ENCODE peak calls at places on chromosomes 4 and X, in four cellular contexts. S is breast epithelium, G is cardiac fibroblast, R is tibial nerve. D is an unnamed sample.

GRCh38 chrX:24190500-24191156 is 41.1 kb downstream of the ZFX start:
- DNase-seq in S (no peak), G (peak), R (no peak), D (peak)

GRCh38 chr4:83308672-83309071 is 24.1 kb upstream of the COQ2 start:
- DNase-seq in S (no peak), G (no peak), R (no peak), D (no peak)

GRCh38 chr4:139416073-139416673 is 37.7 kb upstream of the RAB33B start:
- DNase-seq in S (no peak), G (peak), R (no peak), D (peak)

GRCh38 chr4:5639556-5639955 is 68.8 kb downstream of the EVC2 start:
- DNase-seq in S (no peak), G (no peak), R (no peak), D (no peak)

GRCh38 chr4:26303008-26303407 is 17.8 kb upstream of the RBPJ start:
- DNase-seq in S (no peak), G (no peak), R (no peak), D (no peak)

GRCh38 chr4:96739101-96739500 is 899.2 kb downstream of the PDHA2 start:
- DNase-seq in S (no peak), G (no peak), R (no peak), D (no peak)

GRCh38 chr4:145812902-145813301 is 125.7 kb downstream of the ZNF827 start:
- DNase-seq in S (no peak), G (no peak), R (no peak), D (no peak)

GRCh38 chr4:156335721-156336120 is 382.1 kb upstream of the CTSO start:
- DNase-seq in S (no peak), G (no peak), R (no peak), D (no peak)

GRCh38 chrX:88604433-88605221 is 142.4 kb upstream of the CPXCR1 start:
- DNase-seq in S (no peak), G (peak), R (no peak), D (no peak)

GRCh38 chr4:76694056-76694455 is 203.9 kb downstream of the SOWAHB start:
- DNase-seq in S (no peak), G (no peak), R (no peak), D (peak)

GRCh38 chr4:76698141-76698540 is 199.8 kb downstream of the SOWAHB start:
- DNase-seq in S (no peak), G (no peak), R (no peak), D (no peak)

GRCh38 chr4:76699911-76700310 is 198.0 kb downstream of the SOWAHB start:
- DNase-seq in S (no peak), G (peak), R (no peak), D (no peak)

GRCh38 chr4:76696109-76696508 is 201.8 kb downstream of the SOWAHB start:
- DNase-seq in S (no peak), G (no peak), R (no peak), D (no peak)

GRCh38 chr4:76697129-76697803 is 200.7 kb downstream of the SOWAHB start:
- DNase-seq in S (no peak), G (no peak), R (no peak), D (no peak)
- TF ChIP-seq CTCF in S (no peak), G (no peak), R (no peak), D (no peak)

GRCh38 chr4:90689739-90690138 is 562.5 kb downstream of the CCSER1 start:
- DNase-seq in S (peak), G (no peak), R (no peak), D (no peak)
- H3K4me3 ChIP-seq in S (no peak), G (no peak), R (no peak), D (no peak)

GRCh38 chr4:7458477-7458876 is 23.7 kb upstream of the PSAPL1 start:
- DNase-seq in S (no peak), G (no peak), R (no peak), D (no peak)

GRCh38 chr4:7457201-7458065 is 22.7 kb upstream of the PSAPL1 start:
- DNase-seq in S (no peak), G (no peak), R (no peak), D (no peak)

GRCh38 chr4:7460591-7460990 is 25.9 kb upstream of the PSAPL1 start:
- DNase-seq in S (no peak), G (peak), R (no peak), D (peak)

GRCh38 chr4:7459471-7459870 is 24.7 kb upstream of the PSAPL1 start:
- DNase-seq in S (no peak), G (no peak), R (no peak), D (no peak)

DNA sequence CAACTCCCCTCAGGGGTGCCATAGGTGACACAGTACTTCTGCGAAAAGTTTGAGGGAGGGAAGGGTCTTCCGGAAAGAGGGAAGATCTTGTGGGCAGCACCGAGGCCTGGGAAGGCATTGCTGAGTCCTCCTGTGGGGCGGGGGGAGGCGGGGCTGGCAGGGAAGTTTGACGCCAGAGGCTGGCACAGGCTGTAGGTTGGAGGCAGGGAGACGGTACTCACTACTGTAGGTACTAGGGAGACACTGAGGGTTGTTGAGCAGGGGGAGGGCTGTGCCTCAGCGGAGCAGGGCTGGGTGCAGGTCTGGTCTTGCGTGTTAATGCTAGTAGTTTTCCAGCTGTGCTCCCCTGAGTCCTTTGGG is 23.3 kb upstream of the PSAPL1 start:
- DNase-seq in S (no peak), G (no peak), R (no peak), D (no peak)
- TF ChIP-seq CTCF in S (no peak), G (no peak), R (no peak), D (no peak)

DNA sequence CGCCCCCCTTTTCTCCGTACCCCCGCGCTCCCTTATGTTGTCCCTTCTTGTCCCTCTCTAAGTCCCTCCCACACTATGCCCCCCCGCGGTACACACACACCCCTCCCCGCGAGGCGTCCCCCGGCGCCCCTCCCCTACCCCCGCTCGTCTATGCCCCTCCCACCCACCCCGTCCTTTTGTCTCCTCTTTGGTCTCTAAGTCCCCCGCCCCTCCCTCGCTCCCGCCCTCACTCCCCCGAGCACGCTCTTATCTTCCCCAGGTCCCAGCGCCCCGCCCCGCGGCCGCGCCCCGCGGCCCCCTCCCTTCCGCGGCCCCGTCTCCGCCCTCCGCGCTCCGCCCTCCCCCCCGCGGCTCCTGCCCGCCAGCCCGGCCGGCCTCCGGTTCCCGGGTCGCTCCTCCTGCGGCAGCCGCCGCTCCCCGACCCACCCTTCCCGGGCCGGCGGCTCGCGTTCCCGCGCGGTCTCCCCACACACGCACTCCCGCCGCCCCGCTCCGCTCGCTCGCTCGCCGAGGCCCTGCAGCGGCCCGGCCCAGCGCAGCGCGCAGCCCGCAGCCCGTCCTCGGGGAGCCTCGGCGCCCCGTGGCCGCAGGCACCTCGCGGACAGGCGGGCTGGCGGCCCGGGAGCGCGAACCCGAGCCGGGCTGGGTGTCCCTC is 26.3 kb downstream of the UTP14A start:
- DNase-seq in S (peak), G (peak), R (peak), D (peak)
- H3K4me3 ChIP-seq in S (peak), G (peak), R (peak), D (peak)

DNA sequence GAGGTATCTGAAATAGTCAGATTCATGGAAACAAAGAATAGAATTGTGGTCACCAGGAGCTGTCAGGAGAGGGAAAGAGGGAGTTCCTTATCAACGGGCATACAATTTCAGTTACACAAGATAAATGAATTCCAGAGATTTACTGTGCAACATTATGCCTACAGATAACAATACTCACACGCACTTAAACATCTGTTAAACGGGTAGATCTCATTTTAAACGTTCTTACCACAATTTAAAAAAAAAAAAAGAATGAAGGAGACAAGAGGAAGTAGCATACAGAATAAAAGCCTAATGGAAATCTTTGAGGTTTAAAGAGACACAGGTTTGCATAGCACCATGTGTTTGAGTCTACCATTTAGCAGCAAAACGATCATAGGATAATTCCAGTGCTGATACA is 298.0 kb downstream of the DKK2 start:
- DNase-seq in S (no peak), G (no peak), R (no peak), D (no peak)
- TF ChIP-seq CTCF in S (no peak), G (no peak), R (no peak), D (no peak)

DNA sequence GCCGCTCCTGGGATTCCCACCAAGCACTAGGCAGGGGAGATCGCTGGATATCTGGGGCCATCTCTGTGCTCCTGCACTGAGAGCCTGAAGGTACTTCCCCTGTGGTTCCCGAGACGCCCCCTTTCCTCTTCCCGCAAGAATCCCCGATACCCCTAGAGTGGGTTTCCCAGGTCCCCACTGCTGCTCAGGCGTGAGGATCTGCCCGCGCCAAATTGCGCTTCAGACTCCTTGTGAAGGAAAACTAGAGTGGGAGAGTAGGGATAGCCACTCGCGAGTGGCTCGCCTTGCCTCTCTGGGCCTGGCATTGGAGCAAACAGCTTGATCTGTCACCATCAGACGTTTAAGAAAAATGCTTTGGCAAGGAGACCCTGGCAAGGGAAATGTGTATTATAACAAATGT is 1.5 kb downstream of the IL1RAPL2 start:
- DNase-seq in S (no peak), G (no peak), R (no peak), D (no peak)
- H3K4me3 ChIP-seq in S (peak), G (no peak), R (peak), D (no peak)

DNA sequence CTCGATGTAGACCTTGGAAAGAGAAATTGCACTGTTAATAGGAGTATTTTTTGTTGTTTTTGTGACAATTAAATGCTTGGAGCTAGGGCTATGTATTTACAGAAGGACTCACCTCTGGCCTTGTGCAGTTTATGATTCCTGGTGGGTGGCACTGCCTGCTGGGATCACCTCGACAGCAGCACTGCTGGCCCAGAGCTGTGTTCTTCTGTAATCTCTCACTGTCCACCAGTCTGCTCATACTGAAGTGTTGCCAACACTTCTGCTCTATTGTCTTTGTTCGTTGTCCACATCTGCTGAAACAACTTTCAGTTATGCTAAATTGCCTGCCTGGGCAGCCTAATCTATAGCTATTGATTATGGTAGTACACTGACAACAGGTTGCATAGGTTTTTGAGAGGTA is 194.4 kb upstream of the ANK2 start:
- DNase-seq in S (no peak), G (no peak), R (no peak), D (no peak)
- TF ChIP-seq CTCF in S (no peak), G (no peak), R (no peak), D (no peak)

D was measured in fibroblast of villous mesenchyme.